ENCODE peak calls at places on chromosomes 1 and 21, in eight cellular contexts. V is H54; Q is M059J; K is tibial nerve; E is GM23248; T is PC-9; C is stimulated activated CD4-positive, alpha-beta T cell treated with anti-CD3 and anti-CD28 coated beads, Interleukin-12 subunit alpha, Interleukin-12 subunit beta, amount 100 ng/mL, for 4 hours; M is psoas muscle. B is an unnamed sample.

GRCh38 chr1:44608141-44608540 is 66.1 kb downstream of the TMEM53 start:
- DNase-seq in V (no peak), Q (peak), K (no peak), E (no peak), T (no peak), C (no peak), M (no peak), B (no peak)

GRCh38 chr21:43893536-43894205 is 28.6 kb downstream of the AGPAT3 start:
- DNase-seq in V (no peak), Q (no peak), K (no peak), E (no peak), T (no peak), C (no peak), M (no peak), B (no peak)

GRCh38 chr1:83641206-83641658 is 357.7 kb downstream of the TTLL7 start:
- DNase-seq in V (no peak), Q (peak), K (peak), E (peak), T (no peak), C (no peak), M (no peak), B (no peak)

GRCh38 chr1:10456661-10457060 is 6.8 kb downstream of the CORT start:
- DNase-seq in V (no peak), Q (no peak), K (no peak), E (no peak), T (no peak), C (no peak), M (no peak), B (no peak)

GRCh38 chr1:39006726-39007645 is 15.9 kb downstream of the AKIRIN1 start:
- DNase-seq in V (no peak), Q (no peak), K (no peak), E (no peak), T (no peak), C (no peak), M (no peak), B (no peak)

GRCh38 chr1:51750218-51750617 is 128.3 kb downstream of the NRDC start:
- DNase-seq in V (no peak), Q (peak), K (no peak), E (peak), T (no peak), C (no peak), M (no peak), B (no peak)

GRCh38 chr1:154155282-154155681 is 409 bp upstream of the NUP210L start:
- DNase-seq in V (no peak), Q (no peak), K (peak), E (peak), T (no peak), C (no peak), M (no peak), B (no peak)

GRCh38 chr1:208979776-208980175 is 603.7 kb upstream of the CAMK1G start:
- DNase-seq in V (no peak), Q (peak), K (no peak), E (peak), T (no peak), C (no peak), M (no peak), B (no peak)

GRCh38 chr1:22159858-22160257 is 17.0 kb upstream of the WNT4 start:
- DNase-seq in V (no peak), Q (no peak), K (no peak), E (no peak), T (no peak), C (no peak), M (no peak), B (no peak)

GRCh38 chr1:61853545-61853944 is 111.3 kb downstream of the PATJ start:
- DNase-seq in V (no peak), Q (peak), K (no peak), E (peak), T (no peak), C (no peak), M (no peak), B (no peak)

GRCh38 chr1:186187601-186188000 is 187.5 kb downstream of the TPR start:
- DNase-seq in V (no peak), Q (peak), K (no peak), E (no peak), T (peak), C (no peak), M (no peak), B (no peak)

GRCh38 chr1:3019007-3019515 is 2.2 kb upstream of the ACTRT2 start:
- DNase-seq in V (no peak), Q (no peak), K (no peak), E (no peak), T (no peak), C (no peak), M (no peak), B (no peak)

GRCh38 chr1:23559985-23560755 is 869 bp upstream of the ID3 start:
- DNase-seq in V (no peak), Q (peak), K (no peak), E (peak), T (no peak), C (no peak), M (no peak), B (no peak)

GRCh38 chr1:65069186-65069585 is 78.8 kb upstream of the AK4 start:
- DNase-seq in V (no peak), Q (no peak), K (no peak), E (no peak), T (no peak), C (peak), M (no peak), B (no peak)

GRCh38 chr21:18334066-18334465 is 69.5 kb downstream of the TMPRSS15 start:
- DNase-seq in V (no peak), Q (no peak), K (no peak), E (no peak), T (no peak), C (no peak), M (no peak), B (peak)

GRCh38 chr1:236568285-236568894 is 35.9 kb downstream of the HEATR1 start:
- DNase-seq in V (no peak), Q (no peak), K (no peak), E (peak), T (no peak), C (no peak), M (no peak), B (no peak)

GRCh38 chr1:27475707-27476106 is 14.3 kb downstream of the WASF2 start:
- DNase-seq in V (no peak), Q (no peak), K (no peak), E (no peak), T (no peak), C (no peak), M (no peak), B (no peak)

GRCh38 chr1:78114034-78114956 is 68.5 kb downstream of the GIPC2 start:
- DNase-seq in V (peak), Q (peak), K (peak), E (peak), T (peak), C (peak), M (peak), B (no peak)

GRCh38 chr1:206065547-206066143 is 12.7 kb downstream of the RHEX start:
- DNase-seq in V (no peak), Q (no peak), K (no peak), E (no peak), T (no peak), C (no peak), M (no peak), B (no peak)

GRCh38 chr21:28229811-28230210 is 762.9 kb downstream of the LTN1 start:
- DNase-seq in V (no peak), Q (peak), K (no peak), E (peak), T (no peak), C (no peak), M (no peak), B (no peak)

GRCh38 chr21:45972353-45972715 is 9.2 kb upstream of the COL6A1 start:
- DNase-seq in V (no peak), Q (no peak), K (no peak), E (peak), T (no peak), C (no peak), M (no peak), B (no peak)

GRCh38 chr1:156407344-156407743 is 38.3 kb downstream of the RHBG start:
- DNase-seq in V (no peak), Q (no peak), K (no peak), E (no peak), T (no peak), C (no peak), M (peak), B (no peak)

GRCh38 chr1:25873120-25873519 is 2.4 kb downstream of the PAQR7 start:
- DNase-seq in V (no peak), Q (peak), K (no peak), E (peak), T (no peak), C (no peak), M (peak), B (no peak)

GRCh38 chr21:24895885-24896734 is 711.2 kb downstream of the MRPL39 start:
- DNase-seq in V (no peak), Q (peak), K (peak), E (peak), T (no peak), C (no peak), M (no peak), B (peak)

GRCh38 chr1:84403362-84403761 is 5.1 kb downstream of the DNASE2B start:
- DNase-seq in V (no peak), Q (no peak), K (no peak), E (no peak), T (no peak), C (no peak), M (no peak), B (no peak)

GRCh38 chr1:22751124-22751531 is 40.5 kb downstream of the EPHB2 start:
- DNase-seq in V (no peak), Q (no peak), K (no peak), E (no peak), T (peak), C (no peak), M (no peak), B (no peak)

GRCh38 chr1:175174702-175175102 is 17.9 kb downstream of the KIAA0040 start:
- DNase-seq in V (no peak), Q (no peak), K (no peak), E (no peak), T (no peak), C (no peak), M (no peak), B (no peak)

GRCh38 chr1:248807067-248807737 is 18.5 kb downstream of the SH3BP5L start:
- DNase-seq in V (no peak), Q (no peak), K (no peak), E (peak), T (no peak), C (peak), M (peak), B (no peak)

GRCh38 chr21:33403786-33404571 is 766 bp downstream of the IFNGR2 start:
- DNase-seq in V (peak), Q (peak), K (peak), E (peak), T (peak), C (peak), M (peak), B (no peak)

GRCh38 chr1:72129869-72130268 is 152.5 kb downstream of the NEGR1 start:
- DNase-seq in V (no peak), Q (no peak), K (no peak), E (no peak), T (no peak), C (no peak), M (no peak), B (no peak)

GRCh38 chr1:200981278-200981677 is 42.2 kb downstream of the KIF21B start:
- DNase-seq in V (no peak), Q (no peak), K (no peak), E (no peak), T (no peak), C (no peak), M (no peak), B (no peak)

GRCh38 chr21:40173833-40174232 is 306.6 kb downstream of the PCP4 start:
- DNase-seq in V (no peak), Q (no peak), K (no peak), E (no peak), T (no peak), C (no peak), M (no peak), B (no peak)

GRCh38 chr1:187078321-187078720 is 249.6 kb downstream of the PLA2G4A start:
- DNase-seq in V (no peak), Q (no peak), K (no peak), E (no peak), T (no peak), C (no peak), M (no peak), B (no peak)

GRCh38 chr21:31366825-31367224 is 22.8 kb upstream of the TIAM1 start:
- DNase-seq in V (peak), Q (peak), K (no peak), E (peak), T (peak), C (no peak), M (no peak), B (peak)

GRCh38 chr1:17603091-17603841 is 63.8 kb downstream of the ARHGEF10L start:
- DNase-seq in V (no peak), Q (no peak), K (no peak), E (no peak), T (no peak), C (no peak), M (no peak), B (no peak)

GRCh38 chr1:179326746-179327145 is 33.1 kb downstream of the SOAT1 start:
- DNase-seq in V (no peak), Q (no peak), K (no peak), E (no peak), T (no peak), C (no peak), M (no peak), B (no peak)

B was measured in HS-27A.